ENCODE peak calls at places on chromosomes 11 and 22, in four cellular contexts. A, Z, H and W are unnamed samples.

GRCh38 chr11:10623797-10624761 is 55.6 kb upstream of the LYVE1 start:
- DNase-seq in Z (no peak), H (no peak), A (peak), W (no peak)

GRCh38 chr11:74620537-74620936 is 28.2 kb downstream of the POLD3 start:
- DNase-seq in Z (no peak), A (no peak), H (no peak), W (no peak)

GRCh38 chr11:129323896-129324522 is 51.6 kb upstream of the BARX2 start:
- DNase-seq in Z (peak), H (no peak), A (no peak), W (no peak)

GRCh38 chr11:60948251-60948650 is 3.7 kb downstream of the SLC15A3 start:
- DNase-seq in H (no peak), Z (no peak), A (no peak), W (no peak)

GRCh38 chr11:2128102-2128511 is 11.1 kb downstream of the IGF2 start:
- DNase-seq in H (no peak), A (no peak), Z (no peak), W (no peak)

GRCh38 chr11:126712017-126712625 is 288.4 kb downstream of the KIRREL3 start:
- DNase-seq in H (no peak), A (no peak), Z (no peak), W (no peak)

GRCh38 chr22:21816787-21817496 is 50.5 kb downstream of the MAPK1 start:
- DNase-seq in Z (peak), H (no peak), A (no peak), W (peak)

GRCh38 chr11:16607675-16608644 is 130.5 kb upstream of the C11orf58 start:
- DNase-seq in Z (no peak), H (no peak), A (peak), W (no peak)

GRCh38 chr11:94946812-94947211 is 26.5 kb downstream of the CWC15 start:
- DNase-seq in A (no peak), H (no peak), Z (no peak), W (no peak)

GRCh38 chr11:763073-763463 is 14.2 kb downstream of the GATD1 start:
- DNase-seq in Z (peak), A (peak), H (no peak), W (no peak)

GRCh38 chr22:39183991-39184585 is 31.6 kb upstream of the CBX7 start:
- DNase-seq in A (peak), Z (no peak), H (no peak), W (no peak)

GRCh38 chr11:72525466-72525865 is 91.1 kb upstream of the CLPB start:
- DNase-seq in H (no peak), Z (no peak), A (peak), W (no peak)

GRCh38 chr22:38034278-38034882 is 22.8 kb upstream of the PICK1 start:
- DNase-seq in A (peak), H (no peak), Z (no peak), W (no peak)

GRCh38 chr11:93729129-93729616 is 12.1 kb downstream of the TAF1D start:
- DNase-seq in H (no peak), Z (no peak), A (peak), W (no peak)

GRCh38 chr22:42156121-42156520 is 25.5 kb upstream of the CYP2D6 start:
- DNase-seq in Z (no peak), H (no peak), A (no peak), W (no peak)

GRCh38 chr11:59187587-59187986 is 15.7 kb downstream of the DTX4 start:
- DNase-seq in Z (no peak), A (no peak), H (no peak), W (no peak)

GRCh38 chr11:74417379-74417804 is 19.2 kb upstream of the PGM2L1 start:
- DNase-seq in H (no peak), A (peak), Z (no peak), W (no peak)

GRCh38 chr11:3855808-3856491 is 486 bp downstream of the STIM1 start:
- DNase-seq in A (peak), H (peak), Z (no peak), W (peak)

GRCh38 chr11:2668876-2669275 is 30.9 kb downstream of the KCNQ1OT1 start:
- DNase-seq in A (no peak), Z (no peak), H (no peak), W (peak)

GRCh38 chr11:46378296-46378695 is 3.2 kb upstream of the MDK start:
- DNase-seq in A (no peak), H (no peak), Z (no peak), W (no peak)

GRCh38 chr11:87036756-87037449 is 831 bp upstream of the TMEM135 start:
- DNase-seq in H (no peak), Z (peak), A (peak), W (no peak)

GRCh38 chr11:94149435-94149834 is 20.8 kb downstream of the PANX1 start:
- DNase-seq in Z (no peak), H (no peak), A (no peak), W (no peak)

GRCh38 chr11:100687630-100688395 is 725 bp downstream of the ARHGAP42 start:
- DNase-seq in H (no peak), A (peak), Z (peak), W (no peak)